ENCODE peak calls at places on chromosomes 7 and 10, in eight cellular contexts. L is GM12865, S is lung, E is A673, I is fibroblast of lung, T is HFF-Myc, H is spleen, B is heart left ventricle. Z is an unnamed sample.

GRCh38 chr10:4280481-4281206 is 495.6 kb upstream of the KLF6 start:
- DNase-seq in T (peak), H (no peak), I (peak), B (no peak), E (no peak), L (no peak), S (no peak), Z (peak)

GRCh38 chr10:131708225-131708624 is 192.6 kb upstream of the PPP2R2D start:
- DNase-seq in E (no peak), H (peak), T (no peak), B (no peak), L (no peak), I (no peak), S (no peak), Z (no peak)

GRCh38 chr10:26780793-26781601 is 79.8 kb downstream of the ABI1 start:
- DNase-seq in T (peak), I (peak), H (no peak), L (peak), E (peak), B (no peak), S (no peak), Z (peak)

GRCh38 chr7:100476903-100477870 is 1.8 kb downstream of the TSC22D4 start:
- DNase-seq in T (no peak), L (peak), S (no peak), B (no peak), I (no peak), H (peak), E (no peak), Z (no peak)

GRCh38 chr10:89301231-89301630 is 615 bp upstream of the IFIT2 start:
- DNase-seq in S (peak), L (peak), H (no peak), T (no peak), I (peak), E (peak), B (no peak), Z (peak)

GRCh38 chr7:140646931-140647647 is 6.5 kb upstream of the DENND2A start:
- DNase-seq in H (peak), B (no peak), T (no peak), I (no peak), L (peak), S (no peak), E (no peak), Z (peak)

GRCh38 chr10:43075612-43076003 is 1.3 kb upstream of the RET start:
- DNase-seq in S (no peak), L (no peak), T (no peak), I (no peak), E (no peak), H (no peak), B (no peak), Z (no peak)

GRCh38 chr7:27172823-27173411 is 1.2 kb downstream of the HOXA10 start:
- DNase-seq in H (peak), T (no peak), E (peak), S (no peak), B (no peak), L (no peak), I (no peak), Z (peak)

GRCh38 chr10:6197274-6197673 is 5.5 kb upstream of the PFKFB3 start:
- DNase-seq in H (no peak), B (no peak), T (no peak), E (no peak), I (no peak), S (no peak), L (no peak), Z (no peak)

GRCh38 chr10:70131560-70131937 is 1.1 kb downstream of the AIFM2 start:
- DNase-seq in B (no peak), I (no peak), S (no peak), L (no peak), T (no peak), H (peak), E (no peak), Z (no peak)

GRCh38 chr7:132428247-132428919 is 147.9 kb downstream of the PLXNA4 start:
- DNase-seq in E (no peak), B (no peak), H (peak), S (no peak), L (no peak), T (no peak), I (no peak), Z (no peak)

GRCh38 chr10:43885842-43886241 is 237.2 kb upstream of the ZNF32 start:
- DNase-seq in B (no peak), H (no peak), T (no peak), S (no peak), I (no peak), L (peak), E (no peak), Z (no peak)

GRCh38 chr7:151074817-151075661 is 5.6 kb downstream of the FASTK start:
- DNase-seq in T (no peak), L (no peak), I (no peak), B (no peak), E (no peak), H (no peak), S (no peak), Z (no peak)

GRCh38 chr7:151075978-151076426 is 4.6 kb downstream of the FASTK start:
- DNase-seq in H (no peak), T (no peak), L (no peak), I (no peak), E (no peak), S (no peak), B (no peak), Z (no peak)

GRCh38 chr7:151071032-151071866 is 9.4 kb downstream of the FASTK start:
- DNase-seq in E (no peak), S (no peak), T (no peak), I (no peak), B (no peak), H (no peak), L (no peak), Z (no peak)

GRCh38 chr7:151075662-151075971 is 5.0 kb downstream of the FASTK start:
- DNase-seq in T (no peak), S (no peak), B (no peak), H (no peak), E (no peak), L (no peak), I (no peak), Z (no peak)

GRCh38 chr7:151073990-151074389 is 6.6 kb downstream of the FASTK start:
- DNase-seq in S (no peak), H (no peak), I (no peak), T (no peak), B (no peak), E (no peak), L (no peak), Z (no peak)
- TF ChIP-seq CTCF in S (no peak), H (no peak), I (no peak), T (no peak), B (no peak), E (no peak), L (no peak), Z (no peak)

GRCh38 chr7:3538051-3538450 is 237.0 kb downstream of the SDK1 start:
- DNase-seq in B (no peak), H (no peak), I (no peak), L (no peak), T (no peak), E (no peak), S (no peak), Z (no peak)

GRCh38 chr7:3533040-3533439 is 232.0 kb downstream of the SDK1 start:
- DNase-seq in I (peak), T (no peak), H (no peak), S (no peak), E (no peak), B (no peak), L (no peak), Z (no peak)

DNA sequence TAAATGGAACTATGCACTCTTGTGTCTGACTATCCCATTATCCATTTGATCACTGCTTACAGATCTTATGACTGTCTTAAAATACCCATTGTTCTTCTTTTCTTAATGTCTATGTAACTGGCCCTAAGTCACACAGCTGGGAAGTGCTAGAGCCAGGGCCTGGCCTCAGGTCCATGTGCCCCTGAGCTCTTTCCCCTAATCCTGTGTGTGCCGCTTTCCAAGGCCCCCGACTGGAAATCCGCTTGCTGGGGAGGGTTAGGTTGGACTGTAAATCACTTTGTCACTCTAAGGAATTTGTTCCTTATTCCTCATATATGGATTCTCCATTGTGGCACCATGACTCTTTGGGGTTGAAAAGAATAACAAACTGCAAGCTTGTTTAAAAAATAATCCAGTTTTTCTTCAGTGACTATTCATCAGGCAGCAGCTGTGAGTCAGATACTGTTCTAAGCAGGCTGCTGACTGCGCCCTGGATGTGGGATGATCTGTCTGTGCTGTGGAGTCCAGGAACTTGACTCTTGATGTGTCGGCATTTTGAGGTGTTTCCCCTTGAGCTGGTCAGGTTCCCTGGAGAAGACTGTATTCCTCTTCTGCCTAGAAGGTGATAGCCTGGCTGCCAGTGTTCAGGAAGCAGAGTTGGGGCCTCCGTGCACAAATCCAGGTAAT is 236.3 kb downstream of the SDK1 start:
- DNase-seq in I (peak), H (no peak), S (no peak), E (no peak), L (no peak), T (no peak), B (no peak), Z (peak)
- H3K4me3 ChIP-seq in I (no peak), H (no peak), S (no peak), E (no peak), L (no peak), T (no peak), B (no peak), Z (no peak)

GRCh38 chr7:130865408-130866236 is 131.6 kb upstream of the KLF14 start:
- DNase-seq in B (no peak), I (peak), H (no peak), E (no peak), L (no peak), T (no peak), S (no peak), Z (peak)
- TF ChIP-seq CTCF in B (peak), I (peak), H (no peak), E (peak), L (no peak), T (no peak), S (no peak), Z (peak)

GRCh38 chr7:127770870-127771269 is 118.9 kb downstream of the SND1 start:
- DNase-seq in B (no peak), S (no peak), I (peak), H (no peak), L (no peak), T (no peak), E (no peak), Z (peak)
- H3K4me3 ChIP-seq in B (no peak), S (no peak), I (no peak), H (no peak), L (no peak), T (no peak), E (no peak), Z (no peak)

DNA sequence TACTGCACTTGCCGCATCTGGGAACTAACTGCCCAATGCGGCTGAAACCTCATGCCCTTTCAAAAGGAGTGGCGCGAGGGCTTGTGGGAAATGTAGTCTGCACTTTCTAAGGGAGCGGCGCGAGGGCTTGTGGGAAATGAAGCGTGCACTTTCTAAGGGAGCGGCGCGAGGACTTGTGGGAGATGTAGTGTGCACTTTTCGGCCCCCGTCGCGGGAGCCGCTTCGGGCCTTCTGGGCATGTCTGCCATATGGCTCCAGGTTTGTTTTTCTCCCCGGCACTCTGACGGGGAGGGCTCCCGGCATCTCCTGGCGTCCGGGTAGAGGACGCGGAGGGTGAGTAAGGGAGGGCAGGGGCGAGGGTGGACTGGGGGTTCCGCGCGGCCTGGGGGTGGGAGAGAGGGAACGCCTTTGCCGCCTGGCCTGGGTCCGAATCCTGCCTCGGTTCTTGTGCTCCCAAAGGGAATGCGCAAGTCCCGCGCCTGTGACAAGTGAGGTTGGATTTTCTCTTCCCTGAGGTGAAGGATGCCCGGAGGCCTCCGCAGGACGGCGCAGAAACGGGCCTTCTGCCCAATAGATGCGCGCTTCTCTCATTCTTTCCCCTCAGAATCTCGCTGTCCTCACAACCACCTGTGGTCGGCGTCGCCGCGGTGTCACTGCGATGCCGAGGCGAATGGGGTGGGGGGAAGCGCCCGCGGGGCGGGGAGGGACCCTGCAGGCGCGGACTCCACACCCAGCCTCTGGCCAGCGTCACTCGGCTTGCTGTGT is at the start of gene ZNF37A:
- DNase-seq in E (peak), S (peak), B (peak), T (peak), H (peak), L (peak), I (peak), Z (peak)
- TF ChIP-seq CTCF in E (no peak), S (no peak), B (no peak), T (no peak), H (no peak), L (no peak), I (no peak), Z (no peak)

DNA sequence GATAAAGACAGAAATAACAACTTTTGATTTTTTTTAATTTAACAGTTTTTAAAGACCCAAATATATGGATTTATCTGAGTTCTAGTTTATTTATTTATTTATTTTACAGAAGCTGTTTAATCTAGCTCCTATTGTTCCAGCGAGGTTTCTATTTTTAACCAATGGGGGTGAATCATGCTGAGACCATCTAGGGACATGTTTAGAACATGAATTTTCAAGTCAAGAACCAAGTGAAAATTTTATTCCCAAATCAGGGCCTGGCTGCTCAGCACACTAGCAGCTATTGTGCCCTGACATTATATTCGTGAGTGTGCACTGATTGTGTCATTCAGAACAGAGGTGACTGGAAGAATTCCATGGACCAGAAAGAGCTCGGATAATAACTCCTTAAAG is 24.6 kb upstream of the MPP7 start:
- DNase-seq in T (no peak), B (no peak), I (peak), H (no peak), L (no peak), S (no peak), E (no peak), Z (peak)
- H3K4me3 ChIP-seq in T (no peak), B (peak), I (no peak), H (no peak), L (no peak), S (no peak), E (no peak), Z (no peak)

Z was measured in choroid plexus epithelial cell.